ENCODE peak calls at places on chromosomes 6 and 20, in seven cellular contexts. One of them, this sample, is unnamed.

GRCh38 chr20:53829086-53829703 is 235.6 kb upstream of the ZNF217 start:
- DNase-seq in left ventricle myocardium inferior: no peak
- DNase-seq in upper lobe of right lung: no peak
- DNase-seq in kidney epithelial cell: peak; percentile 93
- DNase-seq in IMR-90: peak; percentile 97
- DNase-seq in neural progenitor cell: no peak
- DNase-seq in CD4-positive, alpha-beta T cell: no peak
- DNase-seq in this sample: no peak

GRCh38 chr6:119119989-119120388 is 41.5 kb upstream of the FAM184A start:
- DNase-seq in left ventricle myocardium inferior: no peak
- DNase-seq in CD4-positive, alpha-beta T cell: no peak
- DNase-seq in upper lobe of right lung: no peak
- DNase-seq in neural progenitor cell: no peak
- DNase-seq in kidney epithelial cell: no peak
- DNase-seq in IMR-90: peak; percentile 74
- DNase-seq in this sample: no peak

GRCh38 chr6:157603314-157603940 is 219.6 kb upstream of the SNX9 start:
- DNase-seq in left ventricle myocardium inferior: no peak
- DNase-seq in IMR-90: no peak
- DNase-seq in upper lobe of right lung: no peak
- DNase-seq in CD4-positive, alpha-beta T cell: no peak
- DNase-seq in kidney epithelial cell: no peak
- DNase-seq in neural progenitor cell: no peak
- DNase-seq in this sample: no peak

GRCh38 chr20:17790308-17790707 is 90.5 kb downstream of the BANF2 start:
- DNase-seq in CD4-positive, alpha-beta T cell: no peak
- DNase-seq in kidney epithelial cell: no peak
- DNase-seq in left ventricle myocardium inferior: no peak
- DNase-seq in upper lobe of right lung: no peak
- DNase-seq in IMR-90: peak; percentile 4
- DNase-seq in neural progenitor cell: no peak
- DNase-seq in this sample: no peak

GRCh38 chr6:1895721-1896120 is 286.0 kb downstream of the FOXC1 start:
- DNase-seq in upper lobe of right lung: no peak
- DNase-seq in IMR-90: peak; percentile 34
- DNase-seq in CD4-positive, alpha-beta T cell: no peak
- DNase-seq in neural progenitor cell: no peak
- DNase-seq in kidney epithelial cell: no peak
- DNase-seq in left ventricle myocardium inferior: no peak
- DNase-seq in this sample: no peak

GRCh38 chr6:163926642-163927041 is 512.1 kb downstream of the QKI start:
- DNase-seq in left ventricle myocardium inferior: peak; percentile 53
- DNase-seq in upper lobe of right lung: no peak
- DNase-seq in CD4-positive, alpha-beta T cell: no peak
- DNase-seq in neural progenitor cell: no peak
- DNase-seq in kidney epithelial cell: no peak
- DNase-seq in IMR-90: no peak
- DNase-seq in this sample: no peak

GRCh38 chr6:90326404-90327057 is 29.9 kb upstream of the BACH2 start:
- DNase-seq in left ventricle myocardium inferior: no peak
- DNase-seq in neural progenitor cell: no peak
- DNase-seq in kidney epithelial cell: no peak
- DNase-seq in upper lobe of right lung: no peak
- DNase-seq in CD4-positive, alpha-beta T cell: no peak
- DNase-seq in IMR-90: no peak
- DNase-seq in this sample: no peak

GRCh38 chr20:53547664-53548239 is 45.9 kb downstream of the ZNF217 start:
- DNase-seq in left ventricle myocardium inferior: no peak
- DNase-seq in CD4-positive, alpha-beta T cell: peak; percentile 3
- DNase-seq in neural progenitor cell: peak; percentile 77
- DNase-seq in IMR-90: peak; percentile 76
- DNase-seq in upper lobe of right lung: no peak
- DNase-seq in kidney epithelial cell: peak; percentile 21
- DNase-seq in this sample: peak; percentile 66

GRCh38 chr6:71333700-71334099 is 45.1 kb downstream of the OGFRL1 start:
- DNase-seq in neural progenitor cell: no peak
- DNase-seq in upper lobe of right lung: no peak
- DNase-seq in left ventricle myocardium inferior: no peak
- DNase-seq in kidney epithelial cell: peak; percentile 88
- DNase-seq in CD4-positive, alpha-beta T cell: no peak
- DNase-seq in IMR-90: peak; percentile 94
- DNase-seq in this sample: no peak

GRCh38 chr6:11459002-11459658 is 78.4 kb upstream of the TMEM170B start:
- DNase-seq in CD4-positive, alpha-beta T cell: no peak
- DNase-seq in upper lobe of right lung: no peak
- DNase-seq in IMR-90: no peak
- DNase-seq in kidney epithelial cell: no peak
- DNase-seq in left ventricle myocardium inferior: no peak
- DNase-seq in neural progenitor cell: peak; percentile 40
- DNase-seq in this sample: peak; percentile 58

GRCh38 chr6:144408151-144408550 is 123.0 kb downstream of the UTRN start:
- DNase-seq in neural progenitor cell: peak; percentile 9
- DNase-seq in left ventricle myocardium inferior: peak; percentile 61
- DNase-seq in CD4-positive, alpha-beta T cell: no peak
- DNase-seq in upper lobe of right lung: no peak
- DNase-seq in IMR-90: peak; percentile 18
- DNase-seq in kidney epithelial cell: no peak
- DNase-seq in this sample: no peak

GRCh38 chr6:133623065-133623464 is 265.8 kb upstream of the TCF21 start:
- DNase-seq in CD4-positive, alpha-beta T cell: no peak
- DNase-seq in kidney epithelial cell: no peak
- DNase-seq in upper lobe of right lung: no peak
- DNase-seq in IMR-90: peak; percentile 68
- DNase-seq in neural progenitor cell: no peak
- DNase-seq in left ventricle myocardium inferior: no peak
- DNase-seq in this sample: no peak

GRCh38 chr6:119628691-119629621 is 279.4 kb upstream of the MAN1A1 start:
- DNase-seq in CD4-positive, alpha-beta T cell: no peak
- DNase-seq in IMR-90: no peak
- DNase-seq in neural progenitor cell: no peak
- DNase-seq in kidney epithelial cell: no peak
- DNase-seq in upper lobe of right lung: no peak
- DNase-seq in left ventricle myocardium inferior: no peak
- DNase-seq in this sample: no peak

GRCh38 chr6:82861121-82861520 is 204.5 kb downstream of the UBE3D start:
- DNase-seq in neural progenitor cell: no peak
- DNase-seq in kidney epithelial cell: no peak
- DNase-seq in upper lobe of right lung: no peak
- DNase-seq in left ventricle myocardium inferior: no peak
- DNase-seq in CD4-positive, alpha-beta T cell: no peak
- DNase-seq in IMR-90: no peak
- DNase-seq in this sample: no peak

GRCh38 chr20:46959081-46959692 is 64.5 kb downstream of the EYA2 start:
- DNase-seq in neural progenitor cell: no peak
- DNase-seq in IMR-90: peak; percentile 99
- DNase-seq in left ventricle myocardium inferior: no peak
- DNase-seq in CD4-positive, alpha-beta T cell: no peak
- DNase-seq in kidney epithelial cell: peak; percentile 47
- DNase-seq in upper lobe of right lung: no peak
- DNase-seq in this sample: no peak

GRCh38 chr6:85826997-85827396 is 184.3 kb upstream of the SYNCRIP start:
- DNase-seq in CD4-positive, alpha-beta T cell: no peak
- DNase-seq in upper lobe of right lung: no peak
- DNase-seq in left ventricle myocardium inferior: no peak
- DNase-seq in neural progenitor cell: no peak
- DNase-seq in IMR-90: no peak
- DNase-seq in kidney epithelial cell: no peak
- DNase-seq in this sample: no peak

GRCh38 chr6:85828973-85829372 is 186.3 kb upstream of the SYNCRIP start:
- DNase-seq in kidney epithelial cell: no peak
- DNase-seq in left ventricle myocardium inferior: no peak
- DNase-seq in neural progenitor cell: no peak
- DNase-seq in CD4-positive, alpha-beta T cell: no peak
- DNase-seq in IMR-90: no peak
- DNase-seq in upper lobe of right lung: no peak
- DNase-seq in this sample: no peak

DNA sequence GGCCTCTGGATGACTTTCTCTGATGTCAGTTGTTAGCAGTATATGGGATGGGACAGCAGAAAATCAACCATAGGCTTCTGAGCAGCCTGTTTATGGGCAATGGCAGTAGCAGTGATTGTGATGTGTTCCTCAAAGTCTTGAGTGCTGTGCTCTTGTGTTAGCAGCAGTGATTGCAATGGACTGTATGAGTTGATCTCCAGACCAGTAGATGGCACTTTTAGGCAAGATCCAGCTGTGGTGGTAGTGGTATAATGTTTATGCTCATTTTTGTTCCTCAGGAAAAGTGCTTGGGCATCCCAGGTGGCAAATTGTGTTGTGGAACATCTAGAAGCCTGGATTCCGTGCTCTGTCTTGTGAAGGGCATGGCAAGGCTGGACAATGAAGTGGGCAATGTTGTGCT is 181.6 kb upstream of the SYNCRIP start:
- DNase-seq in neural progenitor cell: no peak
- DNase-seq in IMR-90: no peak
- DNase-seq in kidney epithelial cell: no peak
- DNase-seq in CD4-positive, alpha-beta T cell: no peak
- DNase-seq in left ventricle myocardium inferior: no peak
- DNase-seq in upper lobe of right lung: no peak
- DNase-seq in this sample: no peak
- TF ChIP-seq CTCF in neural progenitor cell: no peak
- TF ChIP-seq CTCF in IMR-90: no peak
- TF ChIP-seq CTCF in kidney epithelial cell: no peak
- TF ChIP-seq CTCF in CD4-positive, alpha-beta T cell: no peak
- TF ChIP-seq CTCF in left ventricle myocardium inferior: no peak
- TF ChIP-seq CTCF in upper lobe of right lung: no peak
- TF ChIP-seq CTCF in this sample: no peak

GRCh38 chr6:31057426-31058003 is 47.2 kb downstream of the MUC22 start:
- DNase-seq in kidney epithelial cell: no peak
- DNase-seq in left ventricle myocardium inferior: no peak
- DNase-seq in upper lobe of right lung: no peak
- DNase-seq in CD4-positive, alpha-beta T cell: no peak
- DNase-seq in IMR-90: peak; percentile 63
- DNase-seq in neural progenitor cell: peak; percentile 64
- DNase-seq in this sample: no peak

GRCh38 chr6:31049518-31049917 is 39.2 kb downstream of the MUC22 start:
- DNase-seq in IMR-90: peak; percentile 44
- DNase-seq in kidney epithelial cell: no peak
- DNase-seq in left ventricle myocardium inferior: no peak
- DNase-seq in CD4-positive, alpha-beta T cell: no peak
- DNase-seq in neural progenitor cell: no peak
- DNase-seq in upper lobe of right lung: no peak
- DNase-seq in this sample: no peak

GRCh38 chr6:31058128-31058894 is 48.0 kb downstream of the MUC22 start:
- DNase-seq in CD4-positive, alpha-beta T cell: no peak
- DNase-seq in neural progenitor cell: peak; percentile 83
- DNase-seq in kidney epithelial cell: peak; percentile 91
- DNase-seq in IMR-90: peak; percentile 98
- DNase-seq in left ventricle myocardium inferior: no peak
- DNase-seq in upper lobe of right lung: no peak
- DNase-seq in this sample: no peak

GRCh38 chr6:31055401-31055800 is 45.1 kb downstream of the MUC22 start:
- DNase-seq in upper lobe of right lung: no peak
- DNase-seq in neural progenitor cell: no peak
- DNase-seq in IMR-90: no peak
- DNase-seq in left ventricle myocardium inferior: no peak
- DNase-seq in CD4-positive, alpha-beta T cell: no peak
- DNase-seq in kidney epithelial cell: no peak
- DNase-seq in this sample: no peak

GRCh38 chr6:31053873-31054272 is 43.6 kb downstream of the MUC22 start:
- DNase-seq in neural progenitor cell: peak; percentile 21
- DNase-seq in kidney epithelial cell: no peak
- DNase-seq in left ventricle myocardium inferior: peak; percentile 28
- DNase-seq in IMR-90: no peak
- DNase-seq in CD4-positive, alpha-beta T cell: no peak
- DNase-seq in upper lobe of right lung: no peak
- DNase-seq in this sample: no peak
- TF ChIP-seq CTCF in neural progenitor cell: no peak
- TF ChIP-seq CTCF in kidney epithelial cell: no peak
- TF ChIP-seq CTCF in left ventricle myocardium inferior: no peak
- TF ChIP-seq CTCF in IMR-90: no peak
- TF ChIP-seq CTCF in CD4-positive, alpha-beta T cell: no peak
- TF ChIP-seq CTCF in upper lobe of right lung: no peak
- TF ChIP-seq CTCF in this sample: no peak

GRCh38 chr6:54264581-54265272 is 43.5 kb upstream of the TINAG start:
- DNase-seq in neural progenitor cell: no peak
- DNase-seq in left ventricle myocardium inferior: no peak
- DNase-seq in upper lobe of right lung: no peak
- DNase-seq in CD4-positive, alpha-beta T cell: no peak
- DNase-seq in IMR-90: peak; percentile 49
- DNase-seq in kidney epithelial cell: no peak
- DNase-seq in this sample: no peak

GRCh38 chr6:54262499-54262898 is 45.7 kb upstream of the TINAG start:
- DNase-seq in CD4-positive, alpha-beta T cell: no peak
- DNase-seq in IMR-90: no peak
- DNase-seq in kidney epithelial cell: no peak
- DNase-seq in left ventricle myocardium inferior: no peak
- DNase-seq in upper lobe of right lung: no peak
- DNase-seq in neural progenitor cell: peak; percentile 13
- DNase-seq in this sample: no peak

GRCh38 chr6:54262956-54263355 is 45.3 kb upstream of the TINAG start:
- DNase-seq in upper lobe of right lung: no peak
- DNase-seq in neural progenitor cell: no peak
- DNase-seq in IMR-90: no peak
- DNase-seq in CD4-positive, alpha-beta T cell: no peak
- DNase-seq in left ventricle myocardium inferior: no peak
- DNase-seq in kidney epithelial cell: no peak
- DNase-seq in this sample: no peak

GRCh38 chr6:54266400-54266923 is 41.8 kb upstream of the TINAG start:
- DNase-seq in left ventricle myocardium inferior: no peak
- DNase-seq in IMR-90: no peak
- DNase-seq in kidney epithelial cell: no peak
- DNase-seq in upper lobe of right lung: no peak
- DNase-seq in neural progenitor cell: peak; percentile 23
- DNase-seq in CD4-positive, alpha-beta T cell: no peak
- DNase-seq in this sample: no peak

GRCh38 chr6:54267798-54268197 is 40.4 kb upstream of the TINAG start:
- DNase-seq in upper lobe of right lung: no peak
- DNase-seq in neural progenitor cell: peak; percentile 73
- DNase-seq in left ventricle myocardium inferior: no peak
- DNase-seq in IMR-90: peak; percentile 60
- DNase-seq in kidney epithelial cell: no peak
- DNase-seq in CD4-positive, alpha-beta T cell: no peak
- DNase-seq in this sample: no peak
- TF ChIP-seq CTCF in upper lobe of right lung: peak; percentile 42
- TF ChIP-seq CTCF in neural progenitor cell: peak; percentile 70
- TF ChIP-seq CTCF in left ventricle myocardium inferior: peak; percentile 49
- TF ChIP-seq CTCF in IMR-90: peak; percentile 54
- TF ChIP-seq CTCF in kidney epithelial cell: peak; percentile 54
- TF ChIP-seq CTCF in CD4-positive, alpha-beta T cell: no peak
- TF ChIP-seq CTCF in this sample: no peak

DNA sequence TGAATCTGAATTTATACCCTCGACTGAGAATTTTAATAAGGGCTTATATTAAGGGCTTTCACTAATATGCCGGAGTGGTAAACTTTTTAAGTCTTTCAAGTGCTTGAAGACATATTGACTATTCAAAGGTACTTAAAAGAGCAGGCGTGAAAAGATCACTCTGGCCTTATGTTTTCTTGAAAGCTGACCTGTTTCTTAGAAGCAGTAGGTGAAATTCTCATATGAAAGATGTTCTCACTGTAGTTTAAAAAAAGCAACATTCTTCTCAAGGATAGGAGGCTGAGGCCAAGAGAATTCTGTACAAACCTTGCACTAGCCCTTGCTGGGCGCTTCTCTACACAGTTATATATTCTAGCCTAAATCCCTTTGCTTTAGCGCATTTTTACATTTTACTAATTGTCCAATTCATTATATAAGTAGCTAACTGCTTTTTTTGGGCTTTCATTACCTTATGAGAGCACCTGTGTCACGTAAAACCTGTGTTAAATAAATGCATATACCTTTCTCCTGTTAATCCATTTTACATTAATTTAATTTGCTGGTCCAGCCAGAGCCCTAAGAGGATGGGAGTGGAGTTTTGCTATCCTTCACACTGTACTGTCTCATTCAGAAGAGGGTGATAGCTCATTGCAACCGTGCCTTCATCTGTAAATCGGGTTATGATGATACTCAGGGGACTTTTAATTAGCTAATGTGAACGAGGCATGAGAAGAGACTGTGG is 59.6 kb upstream of the HFE start:
- DNase-seq in left ventricle myocardium inferior: no peak
- DNase-seq in neural progenitor cell: no peak
- DNase-seq in CD4-positive, alpha-beta T cell: no peak
- DNase-seq in kidney epithelial cell: no peak
- DNase-seq in IMR-90: no peak
- DNase-seq in upper lobe of right lung: no peak
- DNase-seq in this sample: no peak
- TF ChIP-seq CTCF in left ventricle myocardium inferior: no peak
- TF ChIP-seq CTCF in neural progenitor cell: no peak
- TF ChIP-seq CTCF in CD4-positive, alpha-beta T cell: no peak
- TF ChIP-seq CTCF in kidney epithelial cell: no peak
- TF ChIP-seq CTCF in IMR-90: no peak
- TF ChIP-seq CTCF in upper lobe of right lung: no peak
- TF ChIP-seq CTCF in this sample: no peak